ENCODE peak calls at places on chromosomes 6 and 20, in six cellular contexts. S is fibroblast of pulmonary artery; F is fibroblast of mammary gland; I is upper lobe of right lung; L is CD8-positive, alpha-beta T cell; G is tibial nerve. O is an unnamed sample.

GRCh38 chr6:42564496-42564890 is 664 bp downstream of the UBR2 start:
- DNase-seq in S (no peak), F (no peak), I (no peak), L (no peak), G (no peak), O (no peak)

GRCh38 chr20:63782051-63782471 is 42.5 kb downstream of the SLC2A4RG start:
- DNase-seq in S (no peak), F (no peak), I (no peak), L (peak), G (no peak), O (peak)

GRCh38 chr6:12801141-12801540 is 84.6 kb downstream of the PHACTR1 start:
- DNase-seq in S (peak), F (no peak), I (no peak), L (no peak), G (no peak), O (no peak)

GRCh38 chr20:6231551-6231950 is 108.7 kb upstream of the FERMT1 start:
- DNase-seq in S (peak), F (peak), I (no peak), L (no peak), G (no peak), O (no peak)

GRCh38 chr6:22036267-22036666 is 260.6 kb downstream of the PRL start:
- DNase-seq in S (peak), F (no peak), I (no peak), L (peak), G (no peak), O (no peak)

GRCh38 chr20:8394308-8394945 is 262.4 kb downstream of the PLCB1 start:
- DNase-seq in S (peak), F (peak), I (no peak), L (no peak), G (no peak), O (no peak)

GRCh38 chr6:40308533-40309306 is 278.4 kb downstream of the LRFN2 start:
- DNase-seq in S (peak), F (peak), I (no peak), L (peak), G (peak), O (peak)

GRCh38 chr6:88302769-88303230 is 136.7 kb upstream of the CNR1 start:
- DNase-seq in S (no peak), F (peak), I (no peak), L (no peak), G (no peak), O (no peak)

GRCh38 chr20:62359491-62360121 is 7.5 kb downstream of the LAMA5 start:
- DNase-seq in S (peak), F (peak), I (no peak), L (no peak), G (no peak), O (peak)

GRCh38 chr6:31769684-31770371 is 7.3 kb downstream of the VWA7 start:
- DNase-seq in S (peak), F (peak), I (peak), L (peak), G (peak), O (peak)

GRCh38 chr20:51597389-51598231 is 55.1 kb upstream of the NFATC2 start:
- DNase-seq in S (no peak), F (no peak), I (no peak), L (no peak), G (no peak), O (no peak)

GRCh38 chr6:23394699-23395098 is 731.3 kb upstream of the NRSN1 start:
- DNase-seq in S (peak), F (no peak), I (no peak), L (no peak), G (no peak), O (no peak)

GRCh38 chr6:52653151-52653550 is 17.8 kb upstream of the TMEM14A start:
- DNase-seq in S (no peak), F (peak), I (no peak), L (no peak), G (no peak), O (no peak)

GRCh38 chr20:62921119-62921687 is 5.1 kb downstream of the DIDO1 start:
- DNase-seq in S (peak), F (peak), I (no peak), L (peak), G (no peak), O (no peak)

GRCh38 chr6:106574729-106575458 is 54.4 kb downstream of the RTN4IP1 start:
- DNase-seq in S (peak), F (peak), I (no peak), L (no peak), G (no peak), O (no peak)

GRCh38 chr6:13907614-13908215 is 17.0 kb upstream of the RNF182 start:
- DNase-seq in S (no peak), F (no peak), I (no peak), L (no peak), G (no peak), O (no peak)

GRCh38 chr20:54004397-54004940 is 65.9 kb downstream of the BCAS1 start:
- DNase-seq in S (no peak), F (no peak), I (no peak), L (no peak), G (no peak), O (no peak)

GRCh38 chr6:3414704-3415453 is 42.0 kb downstream of the SLC22A23 start:
- DNase-seq in S (peak), F (no peak), I (no peak), L (peak), G (no peak), O (no peak)

GRCh38 chr6:140623498-140623897 is 1249.0 kb upstream of the CITED2 start:
- DNase-seq in S (peak), F (peak), I (no peak), L (no peak), G (no peak), O (no peak)

GRCh38 chr6:36733300-36733699 is 35.7 kb downstream of the RAB44 start:
- DNase-seq in S (no peak), F (no peak), I (no peak), L (no peak), G (no peak), O (no peak)

GRCh38 chr20:62878244-62879030 is 16.8 kb upstream of the TCFL5 start:
- DNase-seq in S (no peak), F (no peak), I (no peak), L (no peak), G (no peak), O (no peak)

GRCh38 chr6:117711369-117711768 is 36.1 kb downstream of the NUS1 start:
- DNase-seq in S (no peak), F (no peak), I (no peak), L (no peak), G (no peak), O (no peak)

GRCh38 chr20:46218656-46219055 is 89.6 kb downstream of the CDH22 start:
- DNase-seq in S (no peak), F (no peak), I (no peak), L (no peak), G (no peak), O (no peak)

GRCh38 chr20:32158943-32159660 is 48.4 kb downstream of the PLAGL2 start:
- DNase-seq in S (peak), F (no peak), I (peak), L (no peak), G (no peak), O (no peak)

GRCh38 chr20:36768768-36769430 is 4.7 kb downstream of the DSN1 start:
- DNase-seq in S (no peak), F (peak), I (no peak), L (no peak), G (no peak), O (no peak)

GRCh38 chr20:35555951-35556645 is 14.2 kb downstream of the ERGIC3 start:
- DNase-seq in S (no peak), F (no peak), I (peak), L (no peak), G (no peak), O (no peak)

GRCh38 chr20:13685623-13686022 is 46.9 kb upstream of the TASP1 start:
- DNase-seq in S (no peak), F (no peak), I (no peak), L (no peak), G (no peak), O (no peak)

GRCh38 chr6:52276130-52276529 is 8.4 kb downstream of the MCM3 start:
- DNase-seq in S (no peak), F (no peak), I (no peak), L (no peak), G (no peak), O (no peak)

GRCh38 chr20:364905-365794 is 15.4 kb upstream of the TRIB3 start:
- DNase-seq in S (peak), F (peak), I (no peak), L (no peak), G (no peak), O (no peak)

GRCh38 chr6:170037541-170038250 is 253.2 kb downstream of the DLL1 start:
- DNase-seq in S (no peak), F (peak), I (peak), L (no peak), G (no peak), O (peak)

GRCh38 chr6:25024821-25025220 is 89.1 kb upstream of the RIPOR2 start:
- DNase-seq in S (no peak), F (no peak), I (no peak), L (no peak), G (no peak), O (no peak)

GRCh38 chr20:61956396-61957342 is 109.0 kb downstream of the TAF4 start:
- DNase-seq in S (peak), F (peak), I (no peak), L (no peak), G (no peak), O (no peak)

GRCh38 chr20:25553819-25554296 is 31.5 kb downstream of the NINL start:
- DNase-seq in S (peak), F (peak), I (no peak), L (no peak), G (no peak), O (no peak)

GRCh38 chr6:137653698-137654059 is 159.5 kb upstream of the OLIG3 start:
- DNase-seq in S (no peak), F (no peak), I (no peak), L (no peak), G (no peak), O (no peak)

GRCh38 chr6:128379577-128379976 is 140.8 kb downstream of the PTPRK start:
- DNase-seq in S (no peak), F (no peak), I (no peak), L (no peak), G (no peak), O (no peak)

GRCh38 chr6:154071711-154072110 is 32.7 kb downstream of the OPRM1 start:
- DNase-seq in S (no peak), F (no peak), I (no peak), L (no peak), G (no peak), O (no peak)

GRCh38 chr20:10487354-10488115 is 52.4 kb downstream of the SLX4IP start:
- DNase-seq in S (peak), F (peak), I (no peak), L (no peak), G (no peak), O (no peak)

GRCh38 chr6:1858191-1858590 is 248.5 kb downstream of the FOXC1 start:
- DNase-seq in S (no peak), F (no peak), I (no peak), L (no peak), G (no peak), O (no peak)

GRCh38 chr20:17504326-17504897 is 26.8 kb downstream of the BFSP1 start:
- DNase-seq in S (no peak), F (no peak), I (no peak), L (peak), G (no peak), O (peak)
- H3K4me3 ChIP-seq in S (peak), F (no peak), I (peak), L (no peak), G (peak), O (no peak)

GRCh38 chr6:17115251-17116089 is 13.6 kb downstream of the STMND1 start:
- DNase-seq in S (peak), F (peak), I (no peak), L (no peak), G (no peak), O (no peak)
- H3K4me3 ChIP-seq in S (no peak), F (no peak), I (no peak), L (no peak), G (no peak), O (no peak)

GRCh38 chr6:149450679-149451360 is 34.0 kb downstream of the ZC3H12D start:
- DNase-seq in S (no peak), F (no peak), I (peak), L (no peak), G (no peak), O (peak)
- H3K4me3 ChIP-seq in S (peak), F (peak), I (peak), L (peak), G (peak), O (peak)

DNA sequence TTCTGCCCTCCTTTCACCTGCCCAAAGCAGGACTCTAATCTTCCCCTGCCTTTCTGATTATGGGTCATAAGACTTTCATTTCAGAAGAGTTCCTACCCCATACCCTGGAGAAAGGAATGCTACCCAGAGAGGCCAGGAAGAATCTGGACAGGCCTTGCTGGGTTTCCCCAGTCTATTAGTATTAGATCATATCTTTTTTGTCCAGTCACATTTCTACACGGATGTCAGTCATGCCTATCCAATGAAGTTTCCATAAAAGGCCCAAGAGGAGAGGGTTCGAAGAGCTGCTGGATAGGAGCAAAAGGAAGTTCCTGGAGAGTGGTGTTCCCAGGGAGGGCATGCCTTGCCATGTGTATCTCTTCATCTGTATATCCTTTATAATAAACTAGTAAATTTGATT is 3.2 kb downstream of the POLH start:
- DNase-seq in S (no peak), F (peak), I (no peak), L (no peak), G (no peak), O (no peak)
- H3K4me3 ChIP-seq in S (no peak), F (no peak), I (no peak), L (no peak), G (no peak), O (no peak)